ENCODE peak calls at places on chromosomes 4 and X, in nine cellular contexts. One of them, this sample, is unnamed.

GRCh38 chr4:77931452-77932135 is 69.0 kb downstream of the MRPL1 start:
- DNase-seq in OCI-M1: no peak
- DNase-seq in G401: no peak
- DNase-seq in nephron progenitor cell: no peak
- DNase-seq in hippocampal formation: no peak
- DNase-seq in Ammon's horn: no peak
- DNase-seq in HS-5: peak; percentile 58
- DNase-seq in heart left ventricle: no peak
- DNase-seq in GM12865: no peak
- DNase-seq in this sample: peak; percentile 60

GRCh38 chr4:54498661-54499111 is 159.1 kb upstream of the KIT start:
- DNase-seq in OCI-M1: no peak
- DNase-seq in G401: no peak
- DNase-seq in nephron progenitor cell: peak; percentile 4
- DNase-seq in hippocampal formation: no peak
- DNase-seq in Ammon's horn: no peak
- DNase-seq in HS-5: peak; percentile 76
- DNase-seq in heart left ventricle: no peak
- DNase-seq in GM12865: no peak
- DNase-seq in this sample: no peak

GRCh38 chr4:119629142-119629471 is 503 bp upstream of the PDE5A start:
- DNase-seq in OCI-M1: no peak
- DNase-seq in G401: no peak
- DNase-seq in nephron progenitor cell: no peak
- DNase-seq in hippocampal formation: no peak
- DNase-seq in Ammon's horn: no peak
- DNase-seq in HS-5: no peak
- DNase-seq in heart left ventricle: no peak
- DNase-seq in GM12865: no peak
- DNase-seq in this sample: no peak

GRCh38 chrX:100208076-100208475 is 202.0 kb downstream of the PCDH19 start:
- DNase-seq in OCI-M1: no peak
- DNase-seq in G401: no peak
- DNase-seq in nephron progenitor cell: peak; percentile 2
- DNase-seq in hippocampal formation: no peak
- DNase-seq in Ammon's horn: no peak
- DNase-seq in HS-5: no peak
- DNase-seq in heart left ventricle: no peak
- DNase-seq in GM12865: no peak
- DNase-seq in this sample: no peak

GRCh38 chr4:157270552-157270951 is 50.0 kb downstream of the GRIA2 start:
- DNase-seq in OCI-M1: no peak
- DNase-seq in G401: no peak
- DNase-seq in nephron progenitor cell: no peak
- DNase-seq in hippocampal formation: no peak
- DNase-seq in Ammon's horn: no peak
- DNase-seq in HS-5: no peak
- DNase-seq in heart left ventricle: no peak
- DNase-seq in GM12865: no peak
- DNase-seq in this sample: no peak

GRCh38 chr4:173556398-173557131 is 26.5 kb upstream of the HAND2 start:
- DNase-seq in OCI-M1: no peak
- DNase-seq in G401: no peak
- DNase-seq in nephron progenitor cell: no peak
- DNase-seq in hippocampal formation: no peak
- DNase-seq in Ammon's horn: no peak
- DNase-seq in HS-5: no peak
- DNase-seq in heart left ventricle: no peak
- DNase-seq in GM12865: no peak
- DNase-seq in this sample: no peak

GRCh38 chr4:183177001-183177400 is 77.9 kb downstream of the WWC2 start:
- DNase-seq in OCI-M1: no peak
- DNase-seq in G401: no peak
- DNase-seq in nephron progenitor cell: no peak
- DNase-seq in hippocampal formation: no peak
- DNase-seq in Ammon's horn: no peak
- DNase-seq in HS-5: no peak
- DNase-seq in heart left ventricle: no peak
- DNase-seq in GM12865: no peak
- DNase-seq in this sample: no peak

GRCh38 chr4:182736207-182736606 is 181.0 kb downstream of the DCTD start:
- DNase-seq in OCI-M1: no peak
- DNase-seq in G401: no peak
- DNase-seq in nephron progenitor cell: no peak
- DNase-seq in hippocampal formation: no peak
- DNase-seq in Ammon's horn: no peak
- DNase-seq in HS-5: no peak
- DNase-seq in heart left ventricle: no peak
- DNase-seq in GM12865: no peak
- DNase-seq in this sample: no peak

GRCh38 chr4:149997881-149998421 is 80.3 kb upstream of the DCLK2 start:
- DNase-seq in OCI-M1: peak; percentile 53
- DNase-seq in G401: no peak
- DNase-seq in nephron progenitor cell: no peak
- DNase-seq in hippocampal formation: no peak
- DNase-seq in Ammon's horn: peak; percentile 27
- DNase-seq in HS-5: no peak
- DNase-seq in heart left ventricle: no peak
- DNase-seq in GM12865: peak; percentile 18
- DNase-seq in this sample: no peak

GRCh38 chr4:38488891-38489861 is 174.8 kb upstream of the KLF3 start:
- DNase-seq in OCI-M1: no peak
- DNase-seq in G401: peak; percentile 5
- DNase-seq in nephron progenitor cell: peak; percentile 12
- DNase-seq in hippocampal formation: no peak
- DNase-seq in Ammon's horn: peak; percentile 4
- DNase-seq in HS-5: no peak
- DNase-seq in heart left ventricle: no peak
- DNase-seq in GM12865: no peak
- DNase-seq in this sample: no peak

GRCh38 chr4:78603384-78603783 is 51.8 kb downstream of the ANXA3 start:
- DNase-seq in OCI-M1: no peak
- DNase-seq in G401: no peak
- DNase-seq in nephron progenitor cell: no peak
- DNase-seq in hippocampal formation: no peak
- DNase-seq in Ammon's horn: no peak
- DNase-seq in HS-5: no peak
- DNase-seq in heart left ventricle: no peak
- DNase-seq in GM12865: no peak
- DNase-seq in this sample: no peak

GRCh38 chr4:1011022-1011694 is at the start of gene FGFRL1:
- DNase-seq in OCI-M1: peak; percentile 88
- DNase-seq in G401: no peak
- DNase-seq in nephron progenitor cell: peak; percentile 98
- DNase-seq in hippocampal formation: peak; percentile 63
- DNase-seq in Ammon's horn: peak; percentile 68
- DNase-seq in HS-5: no peak
- DNase-seq in heart left ventricle: peak; percentile 96
- DNase-seq in GM12865: peak; percentile 89
- DNase-seq in this sample: no peak

GRCh38 chrX:100410083-100410590 is at the start of gene PCDH19:
- DNase-seq in OCI-M1: no peak
- DNase-seq in G401: no peak
- DNase-seq in nephron progenitor cell: peak; percentile 89
- DNase-seq in hippocampal formation: peak; percentile 43
- DNase-seq in Ammon's horn: peak; percentile 55
- DNase-seq in HS-5: no peak
- DNase-seq in heart left ventricle: peak; percentile 76
- DNase-seq in GM12865: peak; percentile 4
- DNase-seq in this sample: peak; percentile 3

GRCh38 chrX:119685225-119686066 is 7.5 kb downstream of the SEPTIN6 start:
- DNase-seq in OCI-M1: peak; percentile 86
- DNase-seq in G401: no peak
- DNase-seq in nephron progenitor cell: no peak
- DNase-seq in hippocampal formation: no peak
- DNase-seq in Ammon's horn: peak; percentile 28
- DNase-seq in HS-5: no peak
- DNase-seq in heart left ventricle: no peak
- DNase-seq in GM12865: peak; percentile 77
- DNase-seq in this sample: no peak

GRCh38 chrX:1468250-1468772 is 15.6 kb upstream of the ASMTL start:
- DNase-seq in OCI-M1: peak; percentile 66
- DNase-seq in G401: no peak
- DNase-seq in nephron progenitor cell: no peak
- DNase-seq in hippocampal formation: no peak
- DNase-seq in Ammon's horn: no peak
- DNase-seq in HS-5: no peak
- DNase-seq in heart left ventricle: peak; percentile 54
- DNase-seq in GM12865: peak; percentile 78
- DNase-seq in this sample: no peak

GRCh38 chr4:141158219-141158618 is 24.9 kb upstream of the RNF150 start:
- DNase-seq in OCI-M1: peak; percentile 78
- DNase-seq in G401: peak; percentile 67
- DNase-seq in nephron progenitor cell: no peak
- DNase-seq in hippocampal formation: no peak
- DNase-seq in Ammon's horn: peak; percentile 15
- DNase-seq in HS-5: peak; percentile 20
- DNase-seq in heart left ventricle: no peak
- DNase-seq in GM12865: peak; percentile 33
- DNase-seq in this sample: no peak

GRCh38 chr4:168524897-168525296 is 28.0 kb downstream of the PALLD start:
- DNase-seq in OCI-M1: no peak
- DNase-seq in G401: no peak
- DNase-seq in nephron progenitor cell: no peak
- DNase-seq in hippocampal formation: no peak
- DNase-seq in Ammon's horn: no peak
- DNase-seq in HS-5: no peak
- DNase-seq in heart left ventricle: no peak
- DNase-seq in GM12865: no peak
- DNase-seq in this sample: no peak

GRCh38 chrX:41164469-41164868 is 79.2 kb downstream of the USP9X start:
- DNase-seq in OCI-M1: no peak
- DNase-seq in G401: peak; percentile 34
- DNase-seq in nephron progenitor cell: no peak
- DNase-seq in hippocampal formation: no peak
- DNase-seq in Ammon's horn: no peak
- DNase-seq in HS-5: no peak
- DNase-seq in heart left ventricle: no peak
- DNase-seq in GM12865: no peak
- DNase-seq in this sample: no peak